ENCODE peak calls at places on chromosome 4, in five cellular contexts. B is transverse colon, R is HepG2, U is A549, S is stomach. J is an unnamed sample.

GRCh38 chr4:128606173-128606572 is 203.3 kb upstream of the JADE1 start:
- DNase-seq in B (no peak), R (no peak), U (peak; percentile 51), S (no peak), J (no peak)

GRCh38 chr4:5365071-5366008 is 314.1 kb downstream of the STK32B start:
- DNase-seq in B (peak; percentile 35), R (peak; percentile 27), U (peak; percentile 98), S (peak; percentile 35), J (no peak)

GRCh38 chr4:100738388-100739165 is 220.8 kb upstream of the EMCN start:
- DNase-seq in B (peak; percentile 35), R (no peak), U (peak; percentile 85), S (peak; percentile 31), J (peak; percentile 16)

GRCh38 chr4:8598391-8599090 is 6.0 kb downstream of the CPZ start:
- DNase-seq in B (no peak), R (no peak), U (no peak), S (no peak), J (no peak)

GRCh38 chr4:141099326-141099725 is 33.9 kb downstream of the RNF150 start:
- DNase-seq in B (no peak), R (no peak), U (no peak), S (no peak), J (no peak)

GRCh38 chr4:4625488-4625887 is 83.6 kb upstream of the STX18 start:
- DNase-seq in B (no peak), R (no peak), U (no peak), S (no peak), J (no peak)

GRCh38 chr4:16597829-16598228 is 300.6 kb downstream of the LDB2 start:
- DNase-seq in B (no peak), R (peak; percentile 4), U (no peak), S (no peak), J (no peak)

GRCh38 chr4:76799139-76799538 is 98.8 kb downstream of the SOWAHB start:
- DNase-seq in B (no peak), R (no peak), U (no peak), S (no peak), J (no peak)

GRCh38 chr4:124940387-124940786 is 227.9 kb upstream of the ANKRD50 start:
- DNase-seq in B (no peak), R (no peak), U (peak; percentile 42), S (no peak), J (peak; percentile 16)

GRCh38 chr4:168221298-168221697 is 97.3 kb downstream of the DDX60 start:
- DNase-seq in B (no peak), R (no peak), U (no peak), S (no peak), J (no peak)

GRCh38 chr4:6912412-6912811 is 2.8 kb downstream of the TBC1D14 start:
- DNase-seq in B (no peak), R (no peak), U (no peak), S (no peak), J (no peak)

GRCh38 chr4:147828361-147828760 is 96.5 kb downstream of the ARHGAP10 start:
- DNase-seq in B (no peak), R (no peak), U (no peak), S (no peak), J (no peak)

GRCh38 chr4:102469806-102470205 is 31.4 kb upstream of the NFKB1 start:
- DNase-seq in B (no peak), R (no peak), U (no peak), S (no peak), J (no peak)

GRCh38 chr4:81130569-81130968 is 84.5 kb downstream of the PRKG2 start:
- DNase-seq in B (no peak), R (no peak), U (no peak), S (no peak), J (no peak)

GRCh38 chr4:179123079-179123478 is 1680.8 kb upstream of the AGA start:
- DNase-seq in B (no peak), R (no peak), U (no peak), S (no peak), J (no peak)

GRCh38 chr4:101762544-101762943 is 28.0 kb upstream of the BANK1 start:
- DNase-seq in B (no peak), R (no peak), U (no peak), S (no peak), J (no peak)

GRCh38 chr4:26878729-26879415 is 18.2 kb downstream of the STIM2 start:
- DNase-seq in B (no peak), R (no peak), U (no peak), S (no peak), J (no peak)

GRCh38 chr4:71498002-71498401 is 159.2 kb downstream of the SLC4A4 start:
- DNase-seq in B (no peak), R (no peak), U (peak; percentile 1), S (no peak), J (no peak)

GRCh38 chr4:81116571-81116970 is 86.1 kb downstream of the BMP3 start:
- DNase-seq in B (no peak), R (no peak), U (no peak), S (no peak), J (no peak)

GRCh38 chr4:152106113-152106763 is 345.4 kb upstream of the GATB start:
- DNase-seq in B (peak; percentile 57), R (peak; percentile 38), U (peak; percentile 89), S (peak; percentile 66), J (peak; percentile 59)

GRCh38 chr4:108333353-108333920 is 164.7 kb upstream of the LEF1 start:
- DNase-seq in B (no peak), R (no peak), U (no peak), S (no peak), J (no peak)

GRCh38 chr4:36241771-36242170 is 2.5 kb downstream of the ARAP2 start:
- DNase-seq in B (no peak), R (no peak), U (no peak), S (no peak), J (no peak)

GRCh38 chr4:183855651-183856190 is 49.4 kb upstream of the STOX2 start:
- DNase-seq in B (no peak), R (no peak), U (no peak), S (no peak), J (no peak)

GRCh38 chr4:137519406-137519805 is 12.9 kb downstream of the PCDH18 start:
- DNase-seq in B (no peak), R (no peak), U (no peak), S (no peak), J (no peak)

GRCh38 chr4:76238236-76238635 is 13.3 kb upstream of the FAM47E start:
- DNase-seq in B (no peak), R (no peak), U (no peak), S (peak; percentile 57), J (no peak)

GRCh38 chr4:26361287-26361686 is 40.5 kb downstream of the RBPJ start:
- DNase-seq in B (no peak), R (no peak), U (no peak), S (no peak), J (no peak)

DNA sequence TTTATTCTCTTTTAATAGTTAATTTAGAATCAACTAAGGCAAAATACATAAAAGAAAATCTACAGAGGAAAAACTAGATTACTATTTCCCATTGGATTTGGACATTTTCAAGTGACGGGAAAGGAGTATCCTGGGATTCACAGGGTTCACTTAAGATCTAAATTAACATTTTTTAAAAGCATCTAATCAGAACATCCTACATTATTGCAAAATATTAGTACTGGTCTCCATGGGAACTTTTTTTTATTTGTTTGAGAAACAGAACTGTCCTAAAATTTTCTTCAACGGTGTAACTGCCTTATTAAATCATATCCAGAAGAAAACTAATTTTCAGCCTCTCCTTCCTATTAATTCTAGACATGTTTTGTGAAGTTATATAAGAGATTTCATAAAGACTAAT is 69.7 kb downstream of the METTL14 start:
- DNase-seq in B (no peak), R (no peak), U (no peak), S (no peak), J (no peak)
- H3K27ac ChIP-seq in B (peak overlapping the region; percentile 81), R (no peak overlapping the region), U (no peak overlapping the region), S (peak overlapping the region; percentile 67), J (peak overlapping the region; percentile 83)

GRCh38 chr4:177447417-177448004 is 5.3 kb upstream of the AGA start:
- DNase-seq in B (no peak), R (no peak), U (no peak), S (no peak), J (no peak)
- TF ChIP-seq EP300 in B (no peak), R (no peak), U (no peak), S (no peak), J (no peak)

DNA sequence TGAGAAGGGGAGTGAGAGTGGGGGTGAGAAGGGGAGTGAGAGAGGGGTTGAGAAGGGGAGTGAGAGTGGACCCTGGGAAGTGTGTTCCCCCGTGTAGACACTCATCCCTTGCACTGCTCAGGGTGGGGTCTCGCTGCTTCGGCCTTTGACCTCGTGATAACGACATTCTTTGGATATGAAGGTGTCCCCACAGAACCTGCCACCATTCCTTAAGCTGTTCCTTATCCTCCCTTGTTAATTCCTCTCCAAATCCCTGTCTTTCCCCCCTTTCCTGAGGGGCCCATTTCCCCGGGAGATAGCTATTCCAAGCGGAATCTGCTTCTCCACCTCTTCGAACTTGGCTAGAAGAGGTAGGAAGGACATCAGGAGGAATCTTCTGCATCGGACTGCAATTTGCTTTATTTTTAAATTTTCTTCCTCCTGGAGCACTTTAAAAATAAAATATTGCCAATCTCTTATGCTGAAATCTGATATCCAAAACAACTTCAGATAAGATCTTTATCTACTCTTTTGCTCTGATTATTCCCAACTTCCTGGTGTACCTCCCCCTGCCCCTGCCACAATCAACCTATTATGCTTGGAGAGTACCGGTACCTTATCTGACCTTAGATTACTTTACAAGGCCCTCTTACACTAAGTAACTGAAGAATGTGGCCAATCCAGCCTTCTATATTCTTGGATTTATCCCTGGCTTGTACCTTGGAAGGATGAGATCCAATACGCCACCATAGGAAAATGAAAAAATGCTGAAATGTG is 15.6 kb downstream of the TRIML1 start:
- DNase-seq in B (no peak), R (no peak), U (peak; percentile 87), S (no peak), J (no peak)
- H3K27ac ChIP-seq in B (no peak overlapping the region), R (no peak overlapping the region), U (peak overlapping the region; percentile 89), S (no peak overlapping the region), J (no peak overlapping the region)

GRCh38 chr4:54315561-54315960 is 86.5 kb downstream of the PDGFRA start:
- DNase-seq in B (no peak), R (no peak), U (no peak), S (no peak), J (no peak)
- TF ChIP-seq EP300 in B (no peak), R (no peak), U (no peak), S (no peak), J (no peak)

GRCh38 chr4:38101563-38101962 is 141.4 kb downstream of the PTTG2 start:
- DNase-seq in B (no peak), R (no peak), U (no peak), S (no peak), J (no peak)
- H3K27ac ChIP-seq in B (no peak overlapping the region), R (no peak overlapping the region), U (no peak overlapping the region), S (no peak overlapping the region), J (no peak overlapping the region)

GRCh38 chr4:78613522-78614311 is 62.1 kb downstream of the ANXA3 start:
- DNase-seq in B (no peak), R (no peak), U (no peak), S (no peak), J (no peak)
- TF ChIP-seq EP300 in B (no peak), R (no peak), U (no peak), S (no peak), J (no peak)